ENCODE peak calls at places on chromosomes 1 and 21, in four cellular contexts. One of them, this sample, is unnamed.

GRCh38 chr1:40879487-40880175 is 17.5 kb upstream of the CITED4 start:
- DNase-seq in GM12878: no peak
- DNase-seq in HepG2: no peak
- DNase-seq in K562: no peak
- DNase-seq in this sample: no peak

GRCh38 chr1:1208713-1209433 is 2.5 kb upstream of the TNFRSF18 start:
- DNase-seq in K562: peak
- DNase-seq in HepG2: no peak
- DNase-seq in GM12878: no peak
- DNase-seq in this sample: no peak

GRCh38 chr1:21342961-21343838 is 52.9 kb upstream of the ECE1 start:
- DNase-seq in K562: no peak
- DNase-seq in HepG2: no peak
- DNase-seq in GM12878: no peak
- DNase-seq in this sample: no peak

GRCh38 chr21:37983336-37984095 is 67.3 kb upstream of the KCNJ6 start:
- DNase-seq in K562: no peak
- DNase-seq in GM12878: no peak
- DNase-seq in HepG2: no peak
- DNase-seq in this sample: no peak

GRCh38 chr1:175191654-175192053 is 922 bp downstream of the KIAA0040 start:
- DNase-seq in HepG2: no peak
- DNase-seq in GM12878: no peak
- DNase-seq in K562: no peak
- DNase-seq in this sample: no peak

GRCh38 chr1:221309711-221310110 is 430.5 kb downstream of the HLX start:
- DNase-seq in K562: no peak
- DNase-seq in HepG2: no peak
- DNase-seq in GM12878: no peak
- DNase-seq in this sample: no peak

GRCh38 chr21:36757246-36757645 is 58.3 kb downstream of the SIM2 start:
- DNase-seq in GM12878: no peak
- DNase-seq in K562: peak
- DNase-seq in HepG2: no peak
- DNase-seq in this sample: no peak

GRCh38 chr1:56803561-56804156 is 15.5 kb downstream of the FYB2 start:
- DNase-seq in GM12878: no peak
- DNase-seq in K562: peak
- DNase-seq in HepG2: peak
- DNase-seq in this sample: peak

GRCh38 chr1:204837440-204838084 is 33.1 kb upstream of the NFASC start:
- DNase-seq in GM12878: no peak
- DNase-seq in HepG2: peak
- DNase-seq in K562: peak
- DNase-seq in this sample: peak

GRCh38 chr1:1876335-1876935 is 14.5 kb downstream of the GNB1 start:
- DNase-seq in HepG2: no peak
- DNase-seq in K562: no peak
- DNase-seq in GM12878: no peak
- DNase-seq in this sample: no peak

GRCh38 chr1:7521803-7522202 is 249.3 kb upstream of the VAMP3 start:
- DNase-seq in GM12878: no peak
- DNase-seq in HepG2: no peak
- DNase-seq in K562: no peak
- DNase-seq in this sample: no peak

GRCh38 chr1:243411472-243411871 is 155.6 kb downstream of the SDCCAG8 start:
- DNase-seq in K562: no peak
- DNase-seq in GM12878: no peak
- DNase-seq in HepG2: no peak
- DNase-seq in this sample: no peak

GRCh38 chr1:243415663-243416365 is 160.0 kb downstream of the SDCCAG8 start:
- DNase-seq in HepG2: no peak
- DNase-seq in GM12878: no peak
- DNase-seq in K562: no peak
- DNase-seq in this sample: no peak

GRCh38 chr1:243416510-243416909 is 160.7 kb downstream of the SDCCAG8 start:
- DNase-seq in K562: no peak
- DNase-seq in GM12878: no peak
- DNase-seq in HepG2: no peak
- DNase-seq in this sample: no peak

GRCh38 chr1:243413431-243414151 is 157.8 kb downstream of the SDCCAG8 start:
- DNase-seq in K562: no peak
- DNase-seq in GM12878: no peak
- DNase-seq in HepG2: no peak
- DNase-seq in this sample: peak

DNA sequence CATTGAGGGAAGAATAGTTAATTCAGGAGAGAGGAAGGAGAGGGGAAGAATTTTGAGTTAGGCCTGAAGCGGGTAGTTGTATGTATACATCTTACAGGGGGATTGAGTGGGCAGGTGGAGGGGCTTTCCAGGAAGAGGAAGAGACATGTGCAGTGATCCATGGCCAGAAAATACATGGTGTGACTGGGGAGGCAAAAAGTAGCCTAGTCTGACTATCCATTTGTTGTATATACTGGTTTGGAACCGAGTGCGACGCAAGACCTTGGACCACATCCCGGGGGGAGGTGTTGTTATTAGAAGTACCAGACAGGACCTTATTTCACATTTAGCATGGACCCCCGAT is 158.3 kb downstream of the SDCCAG8 start:
- DNase-seq in HepG2: no peak
- DNase-seq in K562: no peak
- DNase-seq in GM12878: no peak
- DNase-seq in this sample: no peak
- TF ChIP-seq SP1 in HepG2: no peak
- TF ChIP-seq SP1 in K562: no peak
- TF ChIP-seq SP1 in GM12878: no peak
- TF ChIP-seq SP1 in this sample: no peak

GRCh38 chr1:13951793-13952751 is 252.1 kb downstream of the PRDM2 start:
- DNase-seq in GM12878: no peak
- DNase-seq in HepG2: no peak
- DNase-seq in K562: no peak
- DNase-seq in this sample: no peak

GRCh38 chr1:13949571-13949970 is 249.6 kb downstream of the PRDM2 start:
- DNase-seq in HepG2: no peak
- DNase-seq in K562: no peak
- DNase-seq in GM12878: no peak
- DNase-seq in this sample: no peak

GRCh38 chr1:13948851-13949490 is 249.0 kb downstream of the PRDM2 start:
- DNase-seq in GM12878: no peak
- DNase-seq in K562: no peak
- DNase-seq in HepG2: no peak
- DNase-seq in this sample: no peak

GRCh38 chr1:13948396-13948795 is 248.4 kb downstream of the PRDM2 start:
- DNase-seq in K562: no peak
- DNase-seq in GM12878: no peak
- DNase-seq in HepG2: no peak
- DNase-seq in this sample: no peak

DNA sequence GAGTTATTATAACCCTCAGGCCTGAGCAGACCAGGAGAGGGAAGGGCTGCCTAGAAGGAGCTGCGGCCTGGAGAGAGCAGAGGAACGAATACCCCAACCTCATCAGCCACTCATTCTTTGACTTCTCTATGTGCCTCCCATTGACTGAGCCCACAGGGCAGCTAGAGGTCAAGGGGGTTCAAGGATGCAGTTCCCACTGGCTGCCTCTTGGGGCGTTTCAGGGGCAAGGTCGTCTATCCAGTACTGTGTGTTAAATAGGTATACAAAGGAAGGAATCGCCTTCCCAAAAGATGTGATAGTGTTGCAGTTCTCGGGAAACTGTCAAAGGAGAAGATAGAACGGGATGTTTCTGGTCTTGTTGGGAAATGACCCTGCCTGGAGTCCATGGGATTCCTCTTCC is 250.6 kb downstream of the PRDM2 start:
- DNase-seq in K562: peak
- DNase-seq in HepG2: no peak
- DNase-seq in GM12878: no peak
- DNase-seq in this sample: peak
- TF ChIP-seq CREB1 in K562: no peak
- TF ChIP-seq CREB1 in HepG2: no peak
- TF ChIP-seq CREB1 in GM12878: no peak
- TF ChIP-seq CREB1 in this sample: no peak

DNA sequence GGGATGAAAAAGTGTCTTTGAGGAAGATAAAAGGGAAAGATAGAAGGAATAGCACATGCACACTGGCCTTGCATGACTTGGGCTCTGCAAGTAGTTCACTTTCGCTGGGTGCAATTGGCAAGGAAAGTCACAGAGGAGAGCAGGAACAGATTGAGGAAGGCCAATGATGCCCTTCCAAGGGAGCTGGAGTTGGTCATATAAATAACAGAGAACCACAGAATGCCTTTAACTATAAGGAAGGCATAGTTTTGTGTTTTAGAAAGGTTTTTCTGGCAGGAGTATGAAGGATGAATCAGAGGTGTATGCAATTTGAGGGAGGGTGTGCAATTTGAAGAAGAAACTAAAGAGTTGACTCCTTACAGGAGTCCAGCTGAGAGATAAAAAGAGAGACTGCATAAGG is 112.2 kb downstream of the PHTF1 start:
- DNase-seq in GM12878: no peak
- DNase-seq in K562: no peak
- DNase-seq in HepG2: no peak
- DNase-seq in this sample: no peak
- TF ChIP-seq TCF7 in GM12878: no peak
- TF ChIP-seq TCF7 in K562: no peak
- TF ChIP-seq TCF7 in HepG2: no peak
- TF ChIP-seq TCF7 in this sample: no peak

DNA sequence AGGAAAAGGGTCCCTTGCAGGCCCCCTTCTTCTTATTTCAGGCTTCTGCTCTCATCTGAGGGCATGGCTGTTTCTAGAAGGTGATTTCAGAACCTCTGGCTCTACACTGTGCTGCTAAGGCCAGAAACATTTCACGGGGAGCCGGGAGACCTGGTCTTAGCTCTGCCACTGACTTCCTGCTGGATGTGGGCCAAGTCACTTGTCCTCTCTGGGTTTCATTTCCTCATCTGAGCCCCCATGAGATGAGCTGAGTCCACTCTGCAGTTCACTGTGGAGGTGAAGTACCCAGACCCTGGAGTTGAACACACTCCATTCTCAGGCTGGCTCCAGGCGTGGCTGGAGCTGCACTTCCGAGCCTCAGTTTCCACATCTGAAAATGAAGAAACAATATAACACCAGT is 2.1 kb downstream of the PADI1 start:
- DNase-seq in GM12878: peak
- DNase-seq in K562: no peak
- DNase-seq in HepG2: no peak
- DNase-seq in this sample: no peak
- TF ChIP-seq SP1 in GM12878: no peak
- TF ChIP-seq SP1 in K562: no peak
- TF ChIP-seq SP1 in HepG2: no peak
- TF ChIP-seq SP1 in this sample: no peak

GRCh38 chr21:32843561-32843960 is 72.0 kb upstream of the PAXBP1 start:
- DNase-seq in HepG2: no peak
- DNase-seq in GM12878: no peak
- DNase-seq in K562: no peak
- DNase-seq in this sample: no peak

GRCh38 chr21:32844076-32844475 is 72.5 kb upstream of the PAXBP1 start:
- DNase-seq in K562: no peak
- DNase-seq in HepG2: no peak
- DNase-seq in GM12878: no peak
- DNase-seq in this sample: no peak

DNA sequence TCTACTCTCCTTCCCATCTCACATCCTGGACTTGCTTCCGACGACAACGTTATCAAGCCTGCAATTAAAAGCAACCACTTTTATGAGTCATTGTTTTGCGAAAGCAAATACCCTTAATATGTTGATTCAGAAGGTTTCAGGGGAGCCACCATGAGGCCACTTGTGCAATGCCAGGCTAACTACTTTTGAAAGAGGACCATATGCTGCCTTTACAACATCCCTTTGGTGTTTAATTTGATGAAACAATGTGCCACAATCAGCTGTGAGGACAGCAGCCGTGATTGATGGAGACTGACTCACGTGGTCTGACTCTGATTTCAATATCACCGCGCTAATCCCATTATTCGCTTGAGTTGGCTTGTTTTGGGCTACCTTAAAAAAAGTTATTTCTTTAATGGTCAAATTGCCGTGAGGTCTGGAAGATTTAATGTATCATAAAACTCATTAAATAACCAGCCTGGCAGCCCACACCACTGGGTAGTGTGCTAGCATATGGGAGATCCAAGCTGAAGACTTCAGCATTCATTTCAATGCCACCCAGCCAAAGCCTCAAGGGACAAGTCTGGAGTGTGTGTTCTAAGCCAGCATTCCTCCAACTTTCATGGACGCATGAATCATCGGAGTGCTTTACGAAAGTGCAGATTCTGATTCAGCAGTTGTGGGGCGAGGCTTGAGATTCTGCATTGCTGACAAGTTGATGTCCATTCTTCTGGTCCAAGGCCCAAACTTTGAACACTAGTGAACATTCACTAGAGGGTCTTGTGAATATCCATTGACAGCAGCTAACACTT is 73.3 kb upstream of the PAXBP1 start:
- DNase-seq in HepG2: no peak
- DNase-seq in GM12878: no peak
- DNase-seq in K562: no peak
- DNase-seq in this sample: no peak
- TF ChIP-seq CREB1 in HepG2: no peak
- TF ChIP-seq CREB1 in GM12878: no peak
- TF ChIP-seq CREB1 in K562: no peak
- TF ChIP-seq CREB1 in this sample: no peak

DNA sequence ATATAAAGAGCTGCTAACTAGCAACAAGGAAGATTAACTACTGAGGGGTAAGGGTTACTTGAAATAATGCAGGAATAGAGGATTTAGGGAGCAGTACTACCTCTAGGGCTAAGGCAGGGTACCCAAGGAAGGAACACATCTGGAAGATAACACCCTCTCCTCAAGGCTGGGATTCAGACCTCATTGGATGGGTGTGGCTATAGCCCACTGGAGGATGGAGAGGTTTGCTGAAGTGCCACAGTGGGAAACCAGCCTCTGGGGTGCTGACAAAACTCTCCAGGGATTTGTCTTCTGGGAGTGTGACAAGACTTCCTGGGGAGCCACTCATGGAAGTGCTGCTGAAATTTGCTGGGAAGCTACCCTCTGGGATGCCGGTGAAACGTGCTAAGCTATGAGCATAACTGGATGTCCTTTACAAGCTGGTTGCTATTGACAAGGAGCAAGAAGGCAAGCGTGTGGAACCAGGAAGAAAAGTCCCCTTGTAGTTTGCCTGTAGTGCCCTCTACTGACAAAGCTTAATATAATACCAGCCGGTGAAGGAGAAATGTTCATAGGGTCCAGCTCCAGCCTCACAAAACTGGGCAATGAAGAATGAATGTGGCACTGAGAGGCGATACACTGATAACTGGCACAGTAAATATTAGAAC is 122.8 kb upstream of the USP24 start:
- DNase-seq in K562: peak
- DNase-seq in GM12878: peak
- DNase-seq in HepG2: peak
- DNase-seq in this sample: peak
- TF ChIP-seq TCF7 in K562: no peak
- TF ChIP-seq TCF7 in GM12878: no peak
- TF ChIP-seq TCF7 in HepG2: no peak
- TF ChIP-seq TCF7 in this sample: no peak

DNA sequence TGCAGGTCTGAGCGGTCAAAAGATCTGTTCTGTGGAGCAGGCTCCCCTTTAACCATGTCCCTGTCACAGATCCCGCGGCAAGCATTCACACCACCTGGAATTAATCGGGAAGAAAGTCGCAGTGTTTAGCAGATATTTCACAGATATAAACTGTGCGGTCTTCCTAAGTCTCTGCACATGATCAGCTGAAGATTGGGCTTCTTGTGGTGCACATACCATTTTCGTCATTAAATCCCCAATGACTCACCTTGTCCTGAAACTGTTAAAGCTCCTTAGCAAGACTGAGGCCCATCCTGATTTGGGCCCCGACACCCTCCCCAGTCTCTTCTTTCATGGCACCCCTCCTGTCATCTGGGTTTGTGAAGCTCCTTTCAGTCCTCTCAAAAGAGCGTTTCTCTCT is 158.8 kb downstream of the KIF26B start:
- DNase-seq in GM12878: no peak
- DNase-seq in K562: no peak
- DNase-seq in HepG2: no peak
- DNase-seq in this sample: no peak
- TF ChIP-seq SP1 in GM12878: no peak
- TF ChIP-seq SP1 in K562: no peak
- TF ChIP-seq SP1 in HepG2: no peak
- TF ChIP-seq SP1 in this sample: no peak